ENCODE peak calls at places on chromosome 21, in four cellular contexts. M is heart right ventricle; T is LHCN-M2; D is CD4-positive, alpha-beta memory T cell. K is an unnamed sample.

GRCh38 chr21:32338209-32338921 is 39.7 kb downstream of the MRAP start:
- DNase-seq in M (no peak), T (no peak), D (no peak), K (no peak)

GRCh38 chr21:32371913-32372314 is 20.9 kb downstream of the URB1 start:
- DNase-seq in D (no peak), M (peak; percentile 21), T (peak; percentile 78), K (no peak)

GRCh38 chr21:45499970-45500575 is 42.2 kb downstream of the SLC19A1 start:
- DNase-seq in D (no peak), T (no peak), M (no peak), K (no peak)

GRCh38 chr21:14850394-14850793 is 214.4 kb downstream of the NRIP1 start:
- DNase-seq in D (no peak), M (no peak), T (peak; percentile 52), K (no peak)

GRCh38 chr21:44539031-44539430 is 964 bp downstream of the KRTAP10-1 start:
- DNase-seq in M (no peak), D (no peak), T (no peak), K (no peak)

GRCh38 chr21:31310750-31311149 is 33.3 kb downstream of the TIAM1 start:
- DNase-seq in M (no peak), D (no peak), T (no peak), K (no peak)

GRCh38 chr21:46540087-46540710 is 64.7 kb downstream of the S100B start:
- DNase-seq in M (no peak), D (peak; percentile 14), T (no peak), K (no peak)

GRCh38 chr21:9839011-9839661 is 682.2 kb upstream of the TPTE start:
- DNase-seq in D (no peak), T (no peak), M (no peak), K (no peak)

GRCh38 chr21:39867198-39867650 is at the start of gene PCP4:
- DNase-seq in T (peak; percentile 1), D (no peak), M (peak; percentile 10), K (no peak)

GRCh38 chr21:41655259-41655658 is 111.6 kb downstream of the RIPK4 start:
- DNase-seq in M (no peak), D (no peak), T (no peak), K (no peak)

GRCh38 chr21:22278366-22278765 is 1280.2 kb downstream of the NCAM2 start:
- DNase-seq in M (no peak), T (no peak), D (no peak), K (no peak)

GRCh38 chr21:34337741-34338140 is 26.1 kb upstream of the KCNE2 start:
- DNase-seq in T (no peak), D (no peak), M (no peak), K (no peak)

GRCh38 chr21:33561373-33561772 is 18.5 kb downstream of the SON start:
- DNase-seq in M (no peak), T (no peak), D (no peak), K (no peak)

GRCh38 chr21:42819861-42820512 is 59.4 kb downstream of the WDR4 start:
- DNase-seq in D (no peak), M (no peak), T (no peak), K (no peak)

GRCh38 chr21:16992448-16992847 is 520.4 kb upstream of the CXADR start:
- DNase-seq in T (no peak), D (no peak), M (no peak), K (no peak)

K was measured in naive B cell.